ENCODE peak calls at places on chromosomes 5 and 9, in five cellular contexts. T is transverse colon, K is HEK293T, X is MCF 10A, I is psoas muscle. N is an unnamed sample.

GRCh38 chr9:106092083-106092482 is 397.7 kb downstream of the TMEM38B start:
- DNase-seq in I (no peak), X (no peak), K (no peak), T (no peak), N (no peak)

GRCh38 chr5:68683632-68684035 is 410.2 kb upstream of the SLC30A5 start:
- DNase-seq in T (no peak), I (peak; percentile 27), K (no peak), X (peak; percentile 84), N (peak; percentile 93)

GRCh38 chr9:136438909-136439549 is 616 bp downstream of the INPP5E start:
- DNase-seq in K (peak; percentile 46), T (peak; percentile 35), X (peak; percentile 30), I (no peak), N (peak; percentile 19)

GRCh38 chr5:143199843-143200242 is 203.6 kb downstream of the NR3C1 start:
- DNase-seq in I (no peak), X (no peak), K (no peak), T (no peak), N (no peak)

GRCh38 chr5:23494558-23494957 is 12.9 kb upstream of the PRDM9 start:
- DNase-seq in T (no peak), K (no peak), X (no peak), I (no peak), N (no peak)

GRCh38 chr5:73469878-73470277 is 21.3 kb upstream of the FOXD1 start:
- DNase-seq in I (no peak), K (no peak), T (no peak), X (no peak), N (no peak)

GRCh38 chr5:180807654-180808414 is 5.2 kb upstream of the MGAT1 start:
- DNase-seq in K (no peak), X (no peak), T (peak; percentile 6), I (no peak), N (peak; percentile 50)

GRCh38 chr5:136957428-136957827 is 541.7 kb downstream of the SPOCK1 start:
- DNase-seq in X (peak; percentile 44), T (no peak), I (no peak), K (no peak), N (no peak)

GRCh38 chr5:169954786-169955185 is 25.5 kb downstream of the INSYN2B start:
- DNase-seq in T (no peak), I (no peak), X (no peak), K (no peak), N (no peak)

GRCh38 chr9:81427870-81428269 is 261.5 kb downstream of the TLE1 start:
- DNase-seq in K (no peak), I (no peak), X (no peak), T (no peak), N (no peak)

GRCh38 chr9:101465330-101465915 is 29.8 kb upstream of the ALDOB start:
- DNase-seq in K (peak; percentile 58), X (peak; percentile 94), I (no peak), T (peak; percentile 84), N (peak; percentile 80)

GRCh38 chr5:35971186-35971877 is 19.9 kb downstream of the UGT3A1 start:
- DNase-seq in I (no peak), X (no peak), K (no peak), T (no peak), N (no peak)

GRCh38 chr5:175686396-175686795 is 28.5 kb downstream of the HRH2 start:
- DNase-seq in I (no peak), X (no peak), T (no peak), K (no peak), N (no peak)

GRCh38 chr9:125968975-125969374 is 221.8 kb downstream of the PBX3 start:
- DNase-seq in I (no peak), K (no peak), X (no peak), T (no peak), N (no peak)

GRCh38 chr9:88011005-88011766 is 36.9 kb upstream of the CDK20 start:
- DNase-seq in X (peak; percentile 23), I (no peak), K (peak; percentile 26), T (no peak), N (no peak)

GRCh38 chr9:121199921-121200320 is 1.7 kb downstream of the RAB14 start:
- DNase-seq in T (no peak), X (no peak), I (no peak), K (no peak), N (no peak)

GRCh38 chr5:95923918-95924559 is 37.6 kb downstream of the ELL2 start:
- DNase-seq in I (no peak), X (no peak), K (no peak), T (no peak), N (no peak)

GRCh38 chr5:66142417-66142816 is 1.7 kb upstream of the SREK1 start:
- DNase-seq in I (no peak), K (no peak), T (no peak), X (no peak), N (no peak)

GRCh38 chr9:14343948-14344547 is 30.1 kb upstream of the NFIB start:
- DNase-seq in K (no peak), X (no peak), T (no peak), I (peak; percentile 42), N (no peak)

GRCh38 chr5:1162276-1162675 is 39.1 kb upstream of the SLC6A19 start:
- DNase-seq in K (no peak), I (peak; percentile 4), X (no peak), T (no peak), N (no peak)

GRCh38 chr5:2575292-2575691 is 176.2 kb downstream of the IRX2 start:
- DNase-seq in I (no peak), X (no peak), K (no peak), T (no peak), N (no peak)

GRCh38 chr5:40552981-40553380 is 126.7 kb upstream of the PTGER4 start:
- DNase-seq in K (no peak), I (no peak), X (no peak), T (no peak), N (no peak)

GRCh38 chr5:172114875-172115422 is 73.1 kb downstream of the STK10 start:
- DNase-seq in T (peak; percentile 66), K (no peak), X (no peak), I (no peak), N (no peak)

GRCh38 chr9:111961575-111961974 is 65.0 kb downstream of the UGCG start:
- DNase-seq in X (peak; percentile 82), T (no peak), I (no peak), K (peak; percentile 53), N (no peak)

N was measured in fibroblast of gingiva.